ENCODE peak calls at places on chromosomes 11 and 22, in four cellular contexts. U is lower lobe of right lung, Q is IMR-90, V is astrocyte of the spinal cord. W is an unnamed sample.

GRCh38 chr11:82989628-82990404 is 81.9 kb downstream of the RAB30 start:
- DNase-seq in U (no peak), Q (no peak), V (no peak), W (no peak)

GRCh38 chr11:75625970-75626691 is 42.7 kb downstream of the MAP6 start:
- DNase-seq in U (peak), Q (peak), V (peak), W (no peak)

GRCh38 chr11:44906641-44907040 is 44.0 kb downstream of the TP53I11 start:
- DNase-seq in U (no peak), Q (no peak), V (no peak), W (no peak)

GRCh38 chr11:26331911-26332571 is at the start of gene ANO3:
- DNase-seq in U (peak), Q (peak), V (peak), W (peak)

GRCh38 chr22:39098026-39098425 is 982 bp downstream of the APOBEC3H start:
- DNase-seq in U (no peak), Q (no peak), V (no peak), W (peak)

GRCh38 chr22:28773461-28773867 is 969 bp downstream of the CCDC117 start:
- DNase-seq in U (no peak), Q (peak), V (peak), W (peak)

GRCh38 chr11:121246021-121246768 is 46.4 kb upstream of the SC5D start:
- DNase-seq in U (no peak), Q (no peak), V (no peak), W (no peak)

GRCh38 chr11:62552931-62553838 is 6.6 kb upstream of the AHNAK start:
- DNase-seq in U (peak), Q (peak), V (peak), W (no peak)

GRCh38 chr11:18890615-18891014 is 48.6 kb downstream of the MRGPRX1 start:
- DNase-seq in U (no peak), Q (no peak), V (no peak), W (no peak)

GRCh38 chr11:74135516-74135840 is 35.3 kb downstream of the C2CD3 start:
- DNase-seq in U (no peak), Q (no peak), V (peak), W (no peak)

GRCh38 chr11:129191649-129192048 is 476 bp downstream of the ARHGAP32 start:
- DNase-seq in U (no peak), Q (no peak), V (no peak), W (no peak)

GRCh38 chr22:48264586-48264985 is 1502.1 kb downstream of the TBC1D22A start:
- DNase-seq in U (no peak), Q (no peak), V (no peak), W (no peak)

GRCh38 chr11:57357827-57358226 is 19.7 kb downstream of the P2RX3 start:
- DNase-seq in U (no peak), Q (peak), V (no peak), W (no peak)

GRCh38 chr11:128715691-128716153 is 21.9 kb downstream of the FLI1 start:
- DNase-seq in U (no peak), Q (peak), V (peak), W (no peak)

GRCh38 chr22:19336133-19337075 is 44.9 kb upstream of the CLTCL1 start:
- DNase-seq in U (no peak), Q (no peak), V (no peak), W (no peak)

GRCh38 chr22:30250713-30251267 is 4.2 kb upstream of the LIF start:
- DNase-seq in U (no peak), Q (peak), V (peak), W (no peak)

GRCh38 chr22:19383292-19383691 is 48.2 kb downstream of the HIRA start:
- DNase-seq in U (no peak), Q (no peak), V (no peak), W (no peak)

GRCh38 chr11:27423125-27423524 is 49.5 kb downstream of the LGR4 start:
- DNase-seq in U (no peak), Q (peak), V (no peak), W (no peak)

GRCh38 chr11:82872377-82873150 is 27.7 kb downstream of the PRCP start:
- DNase-seq in U (no peak), Q (no peak), V (no peak), W (no peak)

GRCh38 chr11:123704341-123704740 is 37.1 kb downstream of the ZNF202 start:
- DNase-seq in U (no peak), Q (no peak), V (no peak), W (no peak)

GRCh38 chr22:41023299-41023623 is 69.1 kb upstream of the EP300 start:
- DNase-seq in U (no peak), Q (no peak), V (no peak), W (no peak)

GRCh38 chr11:120137187-120137610 is 714 bp downstream of the TRIM29 start:
- DNase-seq in U (peak), Q (no peak), V (no peak), W (no peak)

GRCh38 chr22:46866591-46866990 is 104.1 kb downstream of the TBC1D22A start:
- DNase-seq in U (no peak), Q (peak), V (peak), W (no peak)

GRCh38 chr11:7088921-7089320 is at the start of gene RBMXL2:
- DNase-seq in U (peak), Q (no peak), V (no peak), W (no peak)

GRCh38 chr11:43508511-43508918 is 149.8 kb downstream of the TTC17 start:
- DNase-seq in U (no peak), Q (peak), V (peak), W (no peak)

GRCh38 chr11:16002942-16003341 is 353.4 kb downstream of the SOX6 start:
- DNase-seq in U (no peak), Q (no peak), V (no peak), W (no peak)

GRCh38 chr11:1302041-1302460 is 7.4 kb downstream of the TOLLIP start:
- DNase-seq in U (no peak), Q (no peak), V (no peak), W (no peak)

GRCh38 chr22:36528795-36529718 is at the start of gene EIF3D:
- DNase-seq in U (peak), Q (peak), V (peak), W (peak)

GRCh38 chr11:121298770-121299169 is 6.2 kb downstream of the SC5D start:
- DNase-seq in U (no peak), Q (no peak), V (no peak), W (no peak)

GRCh38 chr11:118789501-118790356 is 1.2 kb downstream of the DDX6 start:
- DNase-seq in U (no peak), Q (no peak), V (peak), W (peak)

GRCh38 chr22:41204066-41204465 is 1.0 kb upstream of the L3MBTL2 start:
- DNase-seq in U (no peak), Q (no peak), V (no peak), W (no peak)

GRCh38 chr11:19670030-19670761 is 42.4 kb upstream of the NAV2 start:
- DNase-seq in U (no peak), Q (peak), V (peak), W (no peak)

GRCh38 chr11:58963551-58964075 is 24.3 kb downstream of the GLYATL1 start:
- DNase-seq in U (peak), Q (peak), V (peak), W (no peak)

GRCh38 chr11:35615911-35616900 is 2.1 kb upstream of the FJX1 start:
- DNase-seq in U (no peak), Q (peak), V (peak), W (peak)

GRCh38 chr11:119722281-119722794 is 6.7 kb downstream of the NECTIN1 start:
- DNase-seq in U (no peak), Q (no peak), V (no peak), W (peak)

GRCh38 chr11:97815667-97816066 is 1205.1 kb upstream of the CNTN5 start:
- DNase-seq in U (no peak), Q (peak), V (no peak), W (no peak)

GRCh38 chr11:14026961-14027360 is 64.4 kb downstream of the SPON1 start:
- DNase-seq in U (no peak), Q (peak), V (no peak), W (no peak)

GRCh38 chr11:16217631-16218030 is 138.7 kb downstream of the SOX6 start:
- DNase-seq in U (no peak), Q (peak), V (peak), W (no peak)

GRCh38 chr11:109424893-109425292 is 2.9 kb downstream of the C11orf87 start:
- DNase-seq in U (peak), Q (no peak), V (no peak), W (peak)

GRCh38 chr11:109423860-109424190 is 1.8 kb downstream of the C11orf87 start:
- DNase-seq in U (no peak), Q (no peak), V (no peak), W (no peak)

GRCh38 chr11:109425554-109425953 is 3.6 kb downstream of the C11orf87 start:
- DNase-seq in U (no peak), Q (no peak), V (no peak), W (no peak)

GRCh38 chr11:109423114-109423859 is 1.3 kb downstream of the C11orf87 start:
- DNase-seq in U (no peak), Q (no peak), V (peak), W (no peak)

GRCh38 chr11:109426442-109426841 is 4.5 kb downstream of the C11orf87 start:
- DNase-seq in U (no peak), Q (no peak), V (no peak), W (peak)
- TF ChIP-seq CTCF in U (no peak), Q (peak), V (peak), W (peak)

DNA sequence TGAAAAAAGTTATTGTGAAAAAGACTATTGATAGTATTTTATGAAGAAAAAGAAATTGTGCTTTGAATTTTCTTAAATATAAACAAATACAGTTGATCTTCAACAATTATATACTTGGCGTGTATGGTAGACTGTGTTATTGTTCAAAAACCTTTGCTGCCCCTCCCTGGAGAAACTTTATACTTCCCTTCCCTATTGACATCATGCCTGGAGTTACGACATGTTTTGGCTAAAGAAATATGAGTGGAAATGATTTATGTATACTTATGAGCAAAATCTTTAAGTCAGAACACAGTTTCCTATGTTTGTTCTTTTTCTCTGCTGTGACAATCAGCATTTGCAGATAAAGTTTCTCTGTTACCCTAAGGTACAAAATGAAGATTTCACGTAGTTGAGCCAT is 243.8 kb downstream of the TMEM135 start:
- DNase-seq in U (no peak), Q (peak), V (peak), W (no peak)
- TF ChIP-seq CTCF in U (peak), Q (peak), V (peak), W (no peak)

GRCh38 chr11:68145120-68145866 is 24.1 kb upstream of the CHKA start:
- DNase-seq in U (no peak), Q (no peak), V (no peak), W (no peak)
- TF ChIP-seq CTCF in U (no peak), Q (no peak), V (no peak), W (no peak)

DNA sequence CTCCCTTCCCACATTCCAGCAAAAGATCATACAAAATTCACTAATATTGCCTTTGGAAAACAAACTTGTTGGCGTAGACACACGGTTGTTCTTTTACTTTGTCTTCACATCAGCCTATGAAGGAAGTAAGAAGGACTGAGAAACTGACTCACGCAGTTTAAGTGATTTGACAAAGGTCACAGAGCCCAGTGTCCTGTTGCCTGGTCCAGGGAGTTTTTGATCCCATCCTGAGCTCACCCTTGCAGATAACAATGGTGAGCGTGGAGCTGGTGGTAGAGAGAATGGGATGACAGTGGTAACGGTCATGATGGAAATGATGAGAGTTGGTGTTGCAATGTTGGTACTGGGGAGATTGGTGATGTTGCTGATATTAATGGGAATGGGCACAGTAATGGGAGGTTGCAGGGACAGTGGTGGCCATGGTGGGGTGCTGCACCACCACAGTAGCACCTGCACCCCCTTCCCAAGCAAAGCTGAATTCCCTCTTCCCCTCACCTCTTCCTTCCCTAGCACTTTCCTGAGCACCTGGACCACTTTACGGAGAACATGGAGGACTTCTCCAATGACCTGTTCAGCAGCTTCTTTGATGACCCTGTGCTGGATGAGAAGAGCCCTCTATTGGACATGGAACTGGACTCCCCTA is 22.1 kb downstream of the CREB3L1 start:
- DNase-seq in U (no peak), Q (peak), V (no peak), W (no peak)
- TF ChIP-seq CTCF in U (no peak), Q (peak), V (no peak), W (no peak)

GRCh38 chr11:86244063-86244521 is 461 bp upstream of the EED start:
- DNase-seq in U (peak), Q (peak), V (no peak), W (peak)

GRCh38 chr11:86245369-86246292 is 1.1 kb downstream of the EED start:
- DNase-seq in U (no peak), Q (peak), V (peak), W (no peak)

GRCh38 chr11:86246293-86246675 is 1.7 kb downstream of the EED start:
- DNase-seq in U (no peak), Q (no peak), V (no peak), W (no peak)

GRCh38 chr11:86243377-86243776 is 1.2 kb upstream of the EED start:
- DNase-seq in U (no peak), Q (no peak), V (no peak), W (no peak)

GRCh38 chr11:86244522-86245368 is at the start of gene EED:
- DNase-seq in U (peak), Q (peak), V (peak), W (peak)
- TF ChIP-seq CTCF in U (no peak), Q (no peak), V (no peak), W (no peak)

W was measured in MM.1S.